ENCODE peak calls at places on chromosomes 5 and 9, in ten cellular contexts. One of them, this sample, is unnamed.

GRCh38 chr5:178351950-178352349 is 119.3 kb upstream of the PHYKPL start:
- DNase-seq in IMR-90: no peak
- DNase-seq in fibroblast of mammary gland: no peak
- DNase-seq in HFF-Myc: no peak
- DNase-seq in ascending aorta: no peak
- DNase-seq in psoas muscle: peak
- DNase-seq in cardiac fibroblast: no peak
- DNase-seq in BJ: no peak
- DNase-seq in left lung: no peak
- DNase-seq in kidney: peak
- DNase-seq in this sample: no peak

GRCh38 chr9:70816316-70816715 is 305.1 kb downstream of the TRPM3 start:
- DNase-seq in IMR-90: no peak
- DNase-seq in fibroblast of mammary gland: no peak
- DNase-seq in HFF-Myc: no peak
- DNase-seq in ascending aorta: no peak
- DNase-seq in psoas muscle: no peak
- DNase-seq in cardiac fibroblast: no peak
- DNase-seq in BJ: no peak
- DNase-seq in left lung: no peak
- DNase-seq in kidney: no peak
- DNase-seq in this sample: no peak

GRCh38 chr5:140039561-140039960 is 3.5 kb downstream of the NRG2 start:
- DNase-seq in IMR-90: no peak
- DNase-seq in fibroblast of mammary gland: no peak
- DNase-seq in HFF-Myc: no peak
- DNase-seq in ascending aorta: no peak
- DNase-seq in psoas muscle: no peak
- DNase-seq in cardiac fibroblast: peak
- DNase-seq in BJ: no peak
- DNase-seq in left lung: no peak
- DNase-seq in kidney: no peak
- DNase-seq in this sample: no peak

GRCh38 chr9:20788526-20789421 is 104.7 kb downstream of the FOCAD start:
- DNase-seq in IMR-90: no peak
- DNase-seq in fibroblast of mammary gland: no peak
- DNase-seq in HFF-Myc: no peak
- DNase-seq in ascending aorta: no peak
- DNase-seq in psoas muscle: no peak
- DNase-seq in cardiac fibroblast: no peak
- DNase-seq in BJ: no peak
- DNase-seq in left lung: no peak
- DNase-seq in kidney: no peak
- DNase-seq in this sample: no peak

GRCh38 chr5:154475613-154476342 is 2.2 kb downstream of the HAND1 start:
- DNase-seq in IMR-90: no peak
- DNase-seq in fibroblast of mammary gland: no peak
- DNase-seq in HFF-Myc: no peak
- DNase-seq in ascending aorta: no peak
- DNase-seq in psoas muscle: peak
- DNase-seq in cardiac fibroblast: no peak
- DNase-seq in BJ: no peak
- DNase-seq in left lung: no peak
- DNase-seq in kidney: peak
- DNase-seq in this sample: no peak

GRCh38 chr5:154860123-154860522 is 1.7 kb downstream of the CNOT8 start:
- DNase-seq in IMR-90: peak
- DNase-seq in fibroblast of mammary gland: peak
- DNase-seq in HFF-Myc: no peak
- DNase-seq in ascending aorta: peak
- DNase-seq in psoas muscle: peak
- DNase-seq in cardiac fibroblast: peak
- DNase-seq in BJ: no peak
- DNase-seq in left lung: peak
- DNase-seq in kidney: peak
- DNase-seq in this sample: peak

GRCh38 chr5:5422819-5423515 is 490 bp downstream of the ICE1 start:
- DNase-seq in IMR-90: no peak
- DNase-seq in fibroblast of mammary gland: no peak
- DNase-seq in HFF-Myc: no peak
- DNase-seq in ascending aorta: no peak
- DNase-seq in psoas muscle: no peak
- DNase-seq in cardiac fibroblast: no peak
- DNase-seq in BJ: no peak
- DNase-seq in left lung: no peak
- DNase-seq in kidney: no peak
- DNase-seq in this sample: no peak

GRCh38 chr9:115262952-115263351 is 145.0 kb upstream of the TNC start:
- DNase-seq in IMR-90: peak
- DNase-seq in fibroblast of mammary gland: peak
- DNase-seq in HFF-Myc: no peak
- DNase-seq in ascending aorta: no peak
- DNase-seq in psoas muscle: no peak
- DNase-seq in cardiac fibroblast: peak
- DNase-seq in BJ: no peak
- DNase-seq in left lung: no peak
- DNase-seq in kidney: no peak
- DNase-seq in this sample: no peak

GRCh38 chr9:131259432-131259885 is 16.9 kb downstream of the FAM78A start:
- DNase-seq in IMR-90: no peak
- DNase-seq in fibroblast of mammary gland: no peak
- DNase-seq in HFF-Myc: no peak
- DNase-seq in ascending aorta: no peak
- DNase-seq in psoas muscle: no peak
- DNase-seq in cardiac fibroblast: no peak
- DNase-seq in BJ: no peak
- DNase-seq in left lung: no peak
- DNase-seq in kidney: no peak
- DNase-seq in this sample: no peak

GRCh38 chr9:100534401-100534800 is 43.5 kb upstream of the CAVIN4 start:
- DNase-seq in IMR-90: no peak
- DNase-seq in fibroblast of mammary gland: no peak
- DNase-seq in HFF-Myc: no peak
- DNase-seq in ascending aorta: no peak
- DNase-seq in psoas muscle: no peak
- DNase-seq in cardiac fibroblast: no peak
- DNase-seq in BJ: no peak
- DNase-seq in left lung: no peak
- DNase-seq in kidney: no peak
- DNase-seq in this sample: no peak

DNA sequence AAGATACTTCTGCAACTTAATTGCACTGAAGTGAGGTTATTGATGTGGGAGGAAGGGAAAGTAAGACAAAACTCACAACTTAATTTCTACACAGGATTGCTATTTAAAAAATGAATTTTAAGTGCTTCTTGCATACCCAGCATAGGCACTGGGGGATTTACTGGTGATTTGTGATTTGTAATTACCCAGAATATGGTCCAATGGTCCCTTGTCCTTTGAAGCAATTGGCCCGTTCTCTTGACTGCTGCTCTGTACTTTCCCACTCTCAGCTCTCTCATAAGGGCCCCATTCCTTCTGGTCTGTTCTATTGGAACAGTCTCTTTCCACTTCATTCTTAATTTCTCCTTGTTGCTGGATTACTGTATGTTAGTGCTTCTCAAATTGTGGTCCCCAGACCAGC is 75.4 kb upstream of the SPATA31D4 start:
- DNase-seq in IMR-90: no peak
- DNase-seq in fibroblast of mammary gland: no peak
- DNase-seq in HFF-Myc: no peak
- DNase-seq in ascending aorta: no peak
- DNase-seq in psoas muscle: no peak
- DNase-seq in cardiac fibroblast: no peak
- DNase-seq in BJ: no peak
- DNase-seq in left lung: no peak
- DNase-seq in kidney: no peak
- DNase-seq in this sample: no peak
- H3K4me3 ChIP-seq in IMR-90: no peak
- H3K4me3 ChIP-seq in fibroblast of mammary gland: no peak
- H3K4me3 ChIP-seq in HFF-Myc: no peak
- H3K4me3 ChIP-seq in ascending aorta: no peak
- H3K4me3 ChIP-seq in psoas muscle: no peak
- H3K4me3 ChIP-seq in cardiac fibroblast: no peak
- H3K4me3 ChIP-seq in BJ: no peak
- H3K4me3 ChIP-seq in left lung: no peak
- H3K4me3 ChIP-seq in kidney: no peak
- H3K4me3 ChIP-seq in this sample: no peak

GRCh38 chr5:7850533-7851239 is at the start of gene CFAP90:
- DNase-seq in IMR-90: peak
- DNase-seq in fibroblast of mammary gland: peak
- DNase-seq in HFF-Myc: no peak
- DNase-seq in ascending aorta: no peak
- DNase-seq in psoas muscle: peak
- DNase-seq in cardiac fibroblast: peak
- DNase-seq in BJ: no peak
- DNase-seq in left lung: peak
- DNase-seq in kidney: peak
- DNase-seq in this sample: peak
- TF ChIP-seq CTCF in IMR-90: peak
- TF ChIP-seq CTCF in fibroblast of mammary gland: peak
- TF ChIP-seq CTCF in HFF-Myc: peak
- TF ChIP-seq CTCF in ascending aorta: peak
- TF ChIP-seq CTCF in psoas muscle: peak
- TF ChIP-seq CTCF in cardiac fibroblast: peak
- TF ChIP-seq CTCF in BJ: peak
- TF ChIP-seq CTCF in left lung: no peak
- TF ChIP-seq CTCF in kidney: peak
- TF ChIP-seq CTCF in this sample: peak

GRCh38 chr5:72269411-72269780 is 50.6 kb downstream of the MRPS27 start:
- DNase-seq in IMR-90: no peak
- DNase-seq in fibroblast of mammary gland: no peak
- DNase-seq in HFF-Myc: no peak
- DNase-seq in ascending aorta: no peak
- DNase-seq in psoas muscle: no peak
- DNase-seq in cardiac fibroblast: no peak
- DNase-seq in BJ: no peak
- DNase-seq in left lung: no peak
- DNase-seq in kidney: no peak
- DNase-seq in this sample: no peak

GRCh38 chr5:72268260-72268659 is 51.8 kb downstream of the MRPS27 start:
- DNase-seq in IMR-90: no peak
- DNase-seq in fibroblast of mammary gland: no peak
- DNase-seq in HFF-Myc: no peak
- DNase-seq in ascending aorta: no peak
- DNase-seq in psoas muscle: no peak
- DNase-seq in cardiac fibroblast: no peak
- DNase-seq in BJ: no peak
- DNase-seq in left lung: no peak
- DNase-seq in kidney: no peak
- DNase-seq in this sample: no peak

GRCh38 chr5:72268753-72269410 is 51.2 kb downstream of the MRPS27 start:
- DNase-seq in IMR-90: peak
- DNase-seq in fibroblast of mammary gland: peak
- DNase-seq in HFF-Myc: no peak
- DNase-seq in ascending aorta: no peak
- DNase-seq in psoas muscle: no peak
- DNase-seq in cardiac fibroblast: peak
- DNase-seq in BJ: no peak
- DNase-seq in left lung: peak
- DNase-seq in kidney: no peak
- DNase-seq in this sample: no peak

GRCh38 chr5:72271696-72272095 is 48.3 kb downstream of the MRPS27 start:
- DNase-seq in IMR-90: no peak
- DNase-seq in fibroblast of mammary gland: no peak
- DNase-seq in HFF-Myc: no peak
- DNase-seq in ascending aorta: no peak
- DNase-seq in psoas muscle: no peak
- DNase-seq in cardiac fibroblast: no peak
- DNase-seq in BJ: no peak
- DNase-seq in left lung: no peak
- DNase-seq in kidney: no peak
- DNase-seq in this sample: no peak

DNA sequence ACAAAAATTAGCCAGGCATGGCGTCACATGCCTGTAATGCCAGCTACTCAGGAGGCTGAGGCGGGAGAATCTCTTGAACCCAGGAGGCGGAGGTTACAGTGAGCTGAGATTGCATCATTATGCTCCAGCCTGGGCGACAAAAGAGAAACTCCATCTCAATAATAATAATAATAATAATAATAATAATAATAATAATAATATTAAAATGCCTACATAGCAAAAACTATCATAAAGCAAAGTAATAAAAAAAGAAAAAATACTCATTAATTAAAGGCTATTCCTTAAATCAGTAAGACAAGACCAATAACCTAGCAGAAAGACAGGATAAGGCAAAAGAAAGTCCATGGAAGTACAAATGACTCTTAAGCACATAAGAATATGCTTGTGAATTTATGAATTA is 50.0 kb downstream of the MRPS27 start:
- DNase-seq in IMR-90: no peak
- DNase-seq in fibroblast of mammary gland: no peak
- DNase-seq in HFF-Myc: no peak
- DNase-seq in ascending aorta: no peak
- DNase-seq in psoas muscle: no peak
- DNase-seq in cardiac fibroblast: no peak
- DNase-seq in BJ: no peak
- DNase-seq in left lung: no peak
- DNase-seq in kidney: no peak
- DNase-seq in this sample: no peak
- H3K4me3 ChIP-seq in IMR-90: no peak
- H3K4me3 ChIP-seq in fibroblast of mammary gland: no peak
- H3K4me3 ChIP-seq in HFF-Myc: no peak
- H3K4me3 ChIP-seq in ascending aorta: no peak
- H3K4me3 ChIP-seq in psoas muscle: no peak
- H3K4me3 ChIP-seq in cardiac fibroblast: no peak
- H3K4me3 ChIP-seq in BJ: no peak
- H3K4me3 ChIP-seq in left lung: no peak
- H3K4me3 ChIP-seq in kidney: no peak
- H3K4me3 ChIP-seq in this sample: no peak

DNA sequence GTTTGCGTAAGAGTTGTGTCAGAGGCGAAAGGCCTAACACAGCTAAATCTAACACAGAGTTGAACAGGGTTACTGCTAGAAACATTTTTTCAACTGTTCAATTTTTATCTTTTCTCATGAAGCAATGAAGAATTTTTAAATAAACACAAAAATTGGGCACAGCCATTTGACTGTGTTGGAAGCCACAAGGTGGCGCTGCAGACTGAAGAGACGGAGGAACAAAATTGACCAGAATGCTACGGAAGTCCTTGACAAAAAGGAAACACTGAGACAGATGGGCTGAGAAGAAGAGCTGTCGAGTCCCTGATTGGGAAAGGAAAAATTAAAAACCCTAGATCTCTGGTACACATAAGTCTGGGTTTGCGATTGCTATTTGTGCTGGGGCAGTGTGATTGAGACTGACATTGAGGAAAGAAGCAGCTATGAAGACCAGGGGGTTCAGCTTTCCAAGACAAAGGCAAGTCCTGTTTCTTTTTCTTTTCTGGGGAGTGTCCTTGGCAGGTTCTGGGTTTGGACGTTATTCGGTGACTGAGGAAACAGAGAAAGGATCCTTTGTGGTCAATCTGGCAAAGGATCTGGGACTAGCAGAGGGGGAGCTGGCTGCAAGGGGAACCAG is at the start of gene PCDHB9:
- DNase-seq in IMR-90: peak
- DNase-seq in fibroblast of mammary gland: peak
- DNase-seq in HFF-Myc: no peak
- DNase-seq in ascending aorta: no peak
- DNase-seq in psoas muscle: no peak
- DNase-seq in cardiac fibroblast: peak
- DNase-seq in BJ: no peak
- DNase-seq in left lung: no peak
- DNase-seq in kidney: no peak
- DNase-seq in this sample: no peak
- TF ChIP-seq CTCF in IMR-90: peak
- TF ChIP-seq CTCF in fibroblast of mammary gland: peak
- TF ChIP-seq CTCF in HFF-Myc: peak
- TF ChIP-seq CTCF in ascending aorta: no peak
- TF ChIP-seq CTCF in psoas muscle: no peak
- TF ChIP-seq CTCF in cardiac fibroblast: peak
- TF ChIP-seq CTCF in BJ: peak
- TF ChIP-seq CTCF in left lung: no peak
- TF ChIP-seq CTCF in kidney: peak
- TF ChIP-seq CTCF in this sample: peak

GRCh38 chr9:124768275-124768674 is 2.8 kb downstream of the NR6A1 start:
- DNase-seq in IMR-90: no peak
- DNase-seq in fibroblast of mammary gland: no peak
- DNase-seq in HFF-Myc: no peak
- DNase-seq in ascending aorta: no peak
- DNase-seq in psoas muscle: no peak
- DNase-seq in cardiac fibroblast: no peak
- DNase-seq in BJ: no peak
- DNase-seq in left lung: no peak
- DNase-seq in kidney: no peak
- DNase-seq in this sample: no peak
- H3K4me3 ChIP-seq in IMR-90: no peak
- H3K4me3 ChIP-seq in fibroblast of mammary gland: no peak
- H3K4me3 ChIP-seq in HFF-Myc: no peak
- H3K4me3 ChIP-seq in ascending aorta: no peak
- H3K4me3 ChIP-seq in psoas muscle: no peak
- H3K4me3 ChIP-seq in cardiac fibroblast: no peak
- H3K4me3 ChIP-seq in BJ: no peak
- H3K4me3 ChIP-seq in left lung: no peak
- H3K4me3 ChIP-seq in kidney: no peak
- H3K4me3 ChIP-seq in this sample: no peak